ENCODE peak calls at places on chromosomes 1 and 21, in seven cellular contexts. O is esophagus squamous epithelium, Y is uterus, M is body of pancreas, H is kidney epithelial cell, Z is tibial artery, A is PC-9. P is an unnamed sample.

GRCh38 chr1:188065917-188066316 is 1237.2 kb downstream of the PLA2G4A start:
- DNase-seq in O (no peak), Y (no peak), M (no peak), H (no peak), Z (no peak), A (no peak), P (no peak)

GRCh38 chr1:211133393-211133840 is 531 bp downstream of the KCNH1 start:
- DNase-seq in O (no peak), Y (no peak), M (no peak), H (no peak), Z (no peak), A (no peak), P (peak; percentile 56)

GRCh38 chr1:52927219-52928082 is at the start of gene SCP2:
- DNase-seq in O (no peak), Y (peak; percentile 84), M (peak; percentile 86), H (no peak), Z (peak; percentile 91), A (no peak), P (no peak)

GRCh38 chr21:16644690-16645089 is 868.2 kb upstream of the CXADR start:
- DNase-seq in O (no peak), Y (no peak), M (no peak), H (no peak), Z (no peak), A (no peak), P (no peak)

GRCh38 chr21:31656199-31657095 is 3.0 kb upstream of the SOD1 start:
- DNase-seq in O (no peak), Y (no peak), M (no peak), H (no peak), Z (no peak), A (peak; percentile 56), P (no peak)

GRCh38 chr1:21313886-21314796 is 23.9 kb upstream of the ECE1 start:
- DNase-seq in O (no peak), Y (peak; percentile 81), M (no peak), H (no peak), Z (peak; percentile 87), A (no peak), P (no peak)

GRCh38 chr1:112614460-112615065 is 4.4 kb downstream of the ST7L start:
- DNase-seq in O (no peak), Y (no peak), M (no peak), H (no peak), Z (no peak), A (no peak), P (peak; percentile 12)

GRCh38 chr1:155983191-155984023 is 5.1 kb upstream of the ARHGEF2 start:
- DNase-seq in O (no peak), Y (peak; percentile 85), M (no peak), H (no peak), Z (peak; percentile 84), A (peak; percentile 62), P (peak; percentile 78)

GRCh38 chr1:50251592-50252165 is 143.0 kb downstream of the ELAVL4 start:
- DNase-seq in O (no peak), Y (no peak), M (no peak), H (no peak), Z (no peak), A (no peak), P (no peak)

GRCh38 chr1:204598319-204598969 is 82.2 kb downstream of the MDM4 start:
- DNase-seq in O (no peak), Y (no peak), M (no peak), H (no peak), Z (no peak), A (no peak), P (no peak)

GRCh38 chr1:192983349-192983980 is 75.7 kb downstream of the UCHL5 start:
- DNase-seq in O (no peak), Y (no peak), M (no peak), H (no peak), Z (no peak), A (no peak), P (no peak)

GRCh38 chr1:219792337-219793021 is 135.9 kb downstream of the SLC30A10 start:
- DNase-seq in O (no peak), Y (no peak), M (no peak), H (no peak), Z (no peak), A (no peak), P (no peak)

GRCh38 chr1:93453911-93454310 is 6.0 kb downstream of the FNBP1L start:
- DNase-seq in O (no peak), Y (no peak), M (no peak), H (no peak), Z (no peak), A (no peak), P (no peak)

GRCh38 chr21:46191257-46191685 is 7.0 kb upstream of the SPATC1L start:
- DNase-seq in O (no peak), Y (peak; percentile 25), M (no peak), H (peak; percentile 32), Z (peak; percentile 79), A (peak; percentile 48), P (no peak)

GRCh38 chr21:25938673-25939395 is 204.1 kb downstream of the GABPA start:
- DNase-seq in O (no peak), Y (no peak), M (no peak), H (no peak), Z (no peak), A (no peak), P (no peak)

GRCh38 chr1:200409203-200409760 is 554 bp downstream of the ZNF281 start:
- DNase-seq in O (no peak), Y (peak; percentile 27), M (peak; percentile 46), H (no peak), Z (peak; percentile 66), A (no peak), P (peak; percentile 69)

GRCh38 chr1:163596541-163597258 is 274.9 kb downstream of the NUF2 start:
- DNase-seq in O (no peak), Y (no peak), M (no peak), H (no peak), Z (no peak), A (no peak), P (no peak)

GRCh38 chr1:107766533-107766932 is 198.4 kb downstream of the VAV3 start:
- DNase-seq in O (no peak), Y (no peak), M (no peak), H (no peak), Z (no peak), A (no peak), P (no peak)

GRCh38 chr1:55428944-55429931 is 214.1 kb upstream of the USP24 start:
- DNase-seq in O (no peak), Y (peak; percentile 21), M (peak; percentile 19), H (peak; percentile 99), Z (peak; percentile 88), A (peak; percentile 100), P (no peak)

GRCh38 chr1:94048413-94049164 is 72.4 kb downstream of the ABCA4 start:
- DNase-seq in O (no peak), Y (no peak), M (no peak), H (no peak), Z (no peak), A (no peak), P (no peak)

GRCh38 chr1:169160845-169161511 is 54.5 kb downstream of the ATP1B1 start:
- DNase-seq in O (no peak), Y (peak; percentile 82), M (no peak), H (no peak), Z (no peak), A (no peak), P (no peak)

GRCh38 chr1:173861731-173862145 is 6.1 kb downstream of the GAS5 start:
- DNase-seq in O (no peak), Y (no peak), M (no peak), H (no peak), Z (no peak), A (peak; percentile 56), P (no peak)

GRCh38 chr21:41914358-41914757 is 35.2 kb upstream of the PRDM15 start:
- DNase-seq in O (no peak), Y (no peak), M (no peak), H (no peak), Z (no peak), A (no peak), P (no peak)

GRCh38 chr21:41917531-41917930 is 36.3 kb downstream of the C2CD2 start:
- DNase-seq in O (no peak), Y (no peak), M (no peak), H (no peak), Z (no peak), A (no peak), P (no peak)

GRCh38 chr21:41913230-41913629 is 34.1 kb upstream of the PRDM15 start:
- DNase-seq in O (no peak), Y (no peak), M (no peak), H (no peak), Z (no peak), A (no peak), P (no peak)

GRCh38 chr21:41916888-41917433 is 36.9 kb downstream of the C2CD2 start:
- DNase-seq in O (no peak), Y (no peak), M (no peak), H (no peak), Z (no peak), A (no peak), P (no peak)

GRCh38 chr21:41914965-41915364 is 35.8 kb upstream of the PRDM15 start:
- DNase-seq in O (no peak), Y (no peak), M (no peak), H (no peak), Z (no peak), A (no peak), P (no peak)
- H3K36me3 ChIP-seq in O (peaks cover 96% of the 10 kb centered on the region), Y (no peaks in the 10 kb centered on the region), M (no peaks in the 10 kb centered on the region), H (no peaks in the 10 kb centered on the region), Z (peaks cover 81% of the 10 kb centered on the region), A (no peaks in the 10 kb centered on the region), P (peaks cover 75% of the 10 kb centered on the region)

GRCh38 chr1:235954306-235955283 is 87.9 kb upstream of the LYST start:
- DNase-seq in O (peak; percentile 30), Y (no peak), M (no peak), H (no peak), Z (no peak), A (no peak), P (no peak)
- TF ChIP-seq CTCF in O (no peak), Y (no peak), M (no peak), H (no peak), Z (no peak), A (no peak), P (no peak)

GRCh38 chr1:183889095-183889494 is 84.2 kb downstream of the RGL1 start:
- DNase-seq in O (no peak), Y (no peak), M (no peak), H (no peak), Z (no peak), A (no peak), P (no peak)
- H3K36me3 ChIP-seq in O (peaks cover 41% of the 10 kb centered on the region), Y (no peaks in the 10 kb centered on the region), M (no peaks in the 10 kb centered on the region), H (no peaks in the 10 kb centered on the region), Z (peaks cover 32% of the 10 kb centered on the region), A (peaks cover 11% of the 10 kb centered on the region), P (no peaks in the 10 kb centered on the region)

GRCh38 chr1:184428604-184429003 is 41.8 kb downstream of the C1orf21 start:
- DNase-seq in O (no peak), Y (no peak), M (no peak), H (no peak), Z (no peak), A (no peak), P (no peak)
- TF ChIP-seq CTCF in O (no peak), Y (no peak), M (no peak), H (no peak), Z (no peak), A (no peak), P (no peak)